ENCODE peak calls at places on chromosomes 2 and 18, in six cellular contexts. H is neural progenitor cell, B is RWPE1, X is SJSA1, J is fibroblast of lung, O is left ventricle myocardium inferior. K is an unnamed sample.

GRCh38 chr18:48667276-48668254 is 128.7 kb downstream of the CTIF start:
- DNase-seq in B (no peak), O (no peak), H (peak), J (peak), X (no peak), K (no peak)

GRCh38 chr2:138267161-138267901 is 234.2 kb upstream of the SPOPL start:
- DNase-seq in J (peak), H (no peak), O (no peak), B (peak), X (peak), K (no peak)

GRCh38 chr2:217101972-217102371 is 242.1 kb upstream of the TNP1 start:
- DNase-seq in J (no peak), B (no peak), X (no peak), O (no peak), H (no peak), K (no peak)

GRCh38 chr18:40866013-40866644 is 1088.9 kb upstream of the PIK3C3 start:
- DNase-seq in B (no peak), H (no peak), J (peak), X (no peak), O (no peak), K (no peak)

GRCh38 chr2:190216829-190217228 is 102.8 kb downstream of the HIBCH start:
- DNase-seq in O (peak), H (peak), J (no peak), B (no peak), X (no peak), K (peak)

GRCh38 chr2:212904646-212905045 is 246.8 kb downstream of the IKZF2 start:
- DNase-seq in B (no peak), X (no peak), H (no peak), O (no peak), J (no peak), K (no peak)

GRCh38 chr2:219126555-219126954 is 34.1 kb downstream of the NHEJ1 start:
- DNase-seq in H (no peak), X (no peak), B (no peak), J (no peak), O (no peak), K (no peak)

GRCh38 chr2:65142515-65142914 is 12.6 kb upstream of the RAB1A start:
- DNase-seq in X (no peak), H (no peak), J (no peak), O (no peak), B (no peak), K (no peak)

GRCh38 chr2:108220191-108220590 is 19.6 kb upstream of the SULT1C3 start:
- DNase-seq in H (no peak), X (no peak), O (no peak), J (no peak), B (no peak), K (no peak)

GRCh38 chr2:6977786-6978185 is 60.6 kb downstream of the RNF144A start:
- DNase-seq in O (no peak), X (no peak), B (no peak), H (no peak), J (no peak), K (peak)
- H3K27ac ChIP-seq in O (peak), X (no peak), B (no peak), H (no peak), J (no peak), K (peak)

DNA sequence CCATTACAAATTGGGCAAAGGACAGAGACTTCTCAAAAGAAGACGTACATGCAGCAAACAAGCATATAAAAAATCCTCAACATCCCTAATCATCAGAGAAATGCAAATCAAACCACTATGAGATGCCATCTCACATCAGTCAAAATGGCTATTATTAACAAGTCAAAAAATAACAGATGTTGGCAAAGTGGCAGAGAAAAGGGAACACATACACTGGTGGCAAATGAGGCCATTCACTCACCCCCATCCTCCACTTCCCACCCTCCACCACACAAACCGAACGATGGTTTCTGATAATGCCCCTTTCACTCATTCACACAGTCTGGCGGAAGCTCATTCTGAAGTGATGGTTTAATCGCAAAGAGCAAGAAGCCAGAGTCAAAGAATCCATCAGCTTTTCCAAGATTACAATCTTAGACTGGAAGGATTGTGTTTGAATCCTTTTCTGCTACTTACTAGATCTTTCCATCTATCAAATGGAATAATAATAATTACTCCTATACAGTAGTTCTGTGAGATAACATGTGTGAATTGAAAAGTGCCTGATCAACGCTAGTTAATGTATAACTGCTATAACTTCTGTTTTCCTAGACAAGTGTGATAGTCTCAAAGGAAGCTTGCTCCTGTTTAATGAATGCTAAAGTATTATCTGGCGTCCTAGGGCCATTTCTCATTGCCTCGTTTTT is 16.9 kb upstream of the CD28 start:
- DNase-seq in B (no peak), O (no peak), X (no peak), H (no peak), J (no peak), K (no peak)
- H3K27ac ChIP-seq in B (no peak), O (peak), X (no peak), H (no peak), J (no peak), K (no peak)

GRCh38 chr2:233705911-233706506 is 6.7 kb upstream of the UGT1A5 start:
- DNase-seq in X (no peak), B (no peak), J (peak), H (no peak), O (no peak), K (peak)
- H3K27ac ChIP-seq in X (no peak), B (peak), J (no peak), H (no peak), O (no peak), K (no peak)

GRCh38 chr2:71504611-71505010 is 51.2 kb downstream of the DYSF start:
- DNase-seq in O (no peak), B (no peak), J (no peak), H (no peak), X (no peak), K (no peak)
- H3K27ac ChIP-seq in O (peak), B (no peak), J (no peak), H (no peak), X (no peak), K (no peak)

GRCh38 chr2:54226224-54226623 is 29.8 kb downstream of the TSPYL6 start:
- DNase-seq in B (no peak), O (no peak), X (no peak), H (no peak), J (no peak), K (no peak)

GRCh38 chr2:54233832-54234649 is 22.0 kb downstream of the TSPYL6 start:
- DNase-seq in H (no peak), O (no peak), B (no peak), J (no peak), X (no peak), K (no peak)

GRCh38 chr2:54227798-54228197 is 28.2 kb downstream of the TSPYL6 start:
- DNase-seq in B (no peak), O (no peak), J (no peak), H (no peak), X (no peak), K (no peak)

GRCh38 chr2:54224997-54225396 is 31.0 kb downstream of the TSPYL6 start:
- DNase-seq in B (no peak), O (no peak), X (no peak), H (no peak), J (no peak), K (no peak)

GRCh38 chr2:54228945-54229344 is 27.1 kb downstream of the TSPYL6 start:
- DNase-seq in O (peak), X (no peak), J (no peak), H (no peak), B (no peak), K (peak)
- H3K27ac ChIP-seq in O (peak), X (no peak), J (no peak), H (no peak), B (no peak), K (no peak)

GRCh38 chr2:115094441-115094840 is 652.0 kb downstream of the DPP10 start:
- DNase-seq in H (no peak), O (no peak), X (no peak), J (no peak), B (no peak), K (no peak)
- H3K27ac ChIP-seq in H (no peak), O (no peak), X (no peak), J (no peak), B (no peak), K (no peak)

GRCh38 chr2:105893011-105893995 is 148.6 kb downstream of the NCK2 start:
- DNase-seq in B (no peak), X (no peak), O (no peak), J (no peak), H (no peak), K (no peak)
- H3K27ac ChIP-seq in B (peak), X (no peak), O (no peak), J (no peak), H (no peak), K (no peak)

GRCh38 chr2:168194784-168195522 is 52.4 kb downstream of the STK39 start:
- DNase-seq in H (no peak), J (peak), B (no peak), X (no peak), O (no peak), K (no peak)
- H3K27ac ChIP-seq in H (no peak), J (no peak), B (no peak), X (no peak), O (no peak), K (no peak)

K was measured in adrenal gland.